ENCODE peak calls at places on chromosomes 16 and 17, in nine cellular contexts. One of them, this sample, is unnamed.

GRCh38 chr17:47299239-47299910 is 24.4 kb upstream of the EFCAB13 start:
- DNase-seq in heart left ventricle: no peak
- DNase-seq in hepatocyte: no peak
- DNase-seq in upper lobe of right lung: no peak
- DNase-seq in fibroblast of mammary gland: no peak
- DNase-seq in retinal pigment epithelial cell: no peak
- DNase-seq in AG04450: no peak
- DNase-seq in sigmoid colon: no peak
- DNase-seq in tibial nerve: no peak
- DNase-seq in this sample: no peak

GRCh38 chr16:71567931-71568330 is 9.0 kb downstream of the TAT start:
- DNase-seq in retinal pigment epithelial cell: no peak
- DNase-seq in tibial nerve: no peak
- DNase-seq in fibroblast of mammary gland: no peak
- DNase-seq in AG04450: no peak
- DNase-seq in heart left ventricle: no peak
- DNase-seq in hepatocyte: no peak
- DNase-seq in sigmoid colon: no peak
- DNase-seq in upper lobe of right lung: no peak
- DNase-seq in this sample: no peak

GRCh38 chr17:40320771-40321501 is 12.0 kb downstream of the RARA start:
- DNase-seq in AG04450: no peak
- DNase-seq in sigmoid colon: peak
- DNase-seq in heart left ventricle: peak
- DNase-seq in retinal pigment epithelial cell: no peak
- DNase-seq in tibial nerve: peak
- DNase-seq in hepatocyte: no peak
- DNase-seq in upper lobe of right lung: peak
- DNase-seq in fibroblast of mammary gland: no peak
- DNase-seq in this sample: no peak

GRCh38 chr17:42414782-42415409 is 8.2 kb downstream of the CAVIN1 start:
- DNase-seq in upper lobe of right lung: peak
- DNase-seq in hepatocyte: no peak
- DNase-seq in retinal pigment epithelial cell: no peak
- DNase-seq in heart left ventricle: peak
- DNase-seq in sigmoid colon: no peak
- DNase-seq in AG04450: no peak
- DNase-seq in tibial nerve: no peak
- DNase-seq in fibroblast of mammary gland: no peak
- DNase-seq in this sample: no peak

GRCh38 chr16:17532338-17532995 is 61.7 kb upstream of the XYLT1 start:
- DNase-seq in upper lobe of right lung: no peak
- DNase-seq in retinal pigment epithelial cell: no peak
- DNase-seq in heart left ventricle: no peak
- DNase-seq in fibroblast of mammary gland: no peak
- DNase-seq in tibial nerve: no peak
- DNase-seq in sigmoid colon: no peak
- DNase-seq in AG04450: no peak
- DNase-seq in hepatocyte: no peak
- DNase-seq in this sample: no peak

GRCh38 chr16:65522412-65522811 is 400.5 kb upstream of the CDH11 start:
- DNase-seq in hepatocyte: no peak
- DNase-seq in tibial nerve: no peak
- DNase-seq in retinal pigment epithelial cell: no peak
- DNase-seq in fibroblast of mammary gland: no peak
- DNase-seq in AG04450: no peak
- DNase-seq in heart left ventricle: no peak
- DNase-seq in sigmoid colon: no peak
- DNase-seq in upper lobe of right lung: no peak
- DNase-seq in this sample: no peak

GRCh38 chr16:56547120-56547948 is 17.5 kb upstream of the MT4 start:
- DNase-seq in tibial nerve: no peak
- DNase-seq in fibroblast of mammary gland: peak
- DNase-seq in sigmoid colon: peak
- DNase-seq in retinal pigment epithelial cell: no peak
- DNase-seq in heart left ventricle: no peak
- DNase-seq in upper lobe of right lung: no peak
- DNase-seq in AG04450: peak
- DNase-seq in hepatocyte: peak
- DNase-seq in this sample: peak

GRCh38 chr16:65783709-65784474 is 582.6 kb upstream of the CDH5 start:
- DNase-seq in fibroblast of mammary gland: no peak
- DNase-seq in AG04450: no peak
- DNase-seq in tibial nerve: no peak
- DNase-seq in retinal pigment epithelial cell: no peak
- DNase-seq in upper lobe of right lung: no peak
- DNase-seq in sigmoid colon: no peak
- DNase-seq in heart left ventricle: no peak
- DNase-seq in hepatocyte: no peak
- DNase-seq in this sample: no peak

GRCh38 chr16:28977703-28978641 is 3.4 kb downstream of the SPNS1 start:
- DNase-seq in sigmoid colon: no peak
- DNase-seq in fibroblast of mammary gland: no peak
- DNase-seq in hepatocyte: peak
- DNase-seq in AG04450: no peak
- DNase-seq in retinal pigment epithelial cell: no peak
- DNase-seq in heart left ventricle: no peak
- DNase-seq in upper lobe of right lung: no peak
- DNase-seq in tibial nerve: no peak
- DNase-seq in this sample: no peak

GRCh38 chr17:39461911-39462641 is 790 bp downstream of the CDK12 start:
- DNase-seq in upper lobe of right lung: no peak
- DNase-seq in tibial nerve: no peak
- DNase-seq in hepatocyte: no peak
- DNase-seq in fibroblast of mammary gland: peak
- DNase-seq in heart left ventricle: peak
- DNase-seq in AG04450: no peak
- DNase-seq in sigmoid colon: no peak
- DNase-seq in retinal pigment epithelial cell: no peak
- DNase-seq in this sample: no peak

GRCh38 chr16:58032710-58033293 is 7.2 kb downstream of the MMP15 start:
- DNase-seq in sigmoid colon: no peak
- DNase-seq in upper lobe of right lung: peak
- DNase-seq in fibroblast of mammary gland: no peak
- DNase-seq in tibial nerve: no peak
- DNase-seq in retinal pigment epithelial cell: no peak
- DNase-seq in AG04450: no peak
- DNase-seq in heart left ventricle: peak
- DNase-seq in hepatocyte: peak
- DNase-seq in this sample: no peak

GRCh38 chr17:44987194-44987882 is 19.2 kb upstream of the C1QL1 start:
- DNase-seq in fibroblast of mammary gland: no peak
- DNase-seq in retinal pigment epithelial cell: no peak
- DNase-seq in upper lobe of right lung: no peak
- DNase-seq in hepatocyte: no peak
- DNase-seq in heart left ventricle: no peak
- DNase-seq in tibial nerve: no peak
- DNase-seq in sigmoid colon: no peak
- DNase-seq in AG04450: no peak
- DNase-seq in this sample: no peak

GRCh38 chr17:39123627-39124026 is 27.8 kb downstream of the PLXDC1 start:
- DNase-seq in hepatocyte: no peak
- DNase-seq in retinal pigment epithelial cell: no peak
- DNase-seq in fibroblast of mammary gland: no peak
- DNase-seq in tibial nerve: no peak
- DNase-seq in upper lobe of right lung: no peak
- DNase-seq in sigmoid colon: no peak
- DNase-seq in heart left ventricle: no peak
- DNase-seq in AG04450: no peak
- DNase-seq in this sample: no peak

GRCh38 chr16:82633964-82634600 is 7.3 kb downstream of the CDH13 start:
- DNase-seq in hepatocyte: no peak
- DNase-seq in heart left ventricle: peak
- DNase-seq in AG04450: no peak
- DNase-seq in fibroblast of mammary gland: no peak
- DNase-seq in tibial nerve: no peak
- DNase-seq in retinal pigment epithelial cell: no peak
- DNase-seq in sigmoid colon: peak
- DNase-seq in upper lobe of right lung: no peak
- DNase-seq in this sample: no peak

GRCh38 chr16:90083139-90083538 is 6.0 kb upstream of the PRDM7 start:
- DNase-seq in retinal pigment epithelial cell: no peak
- DNase-seq in tibial nerve: no peak
- DNase-seq in sigmoid colon: no peak
- DNase-seq in AG04450: no peak
- DNase-seq in hepatocyte: no peak
- DNase-seq in upper lobe of right lung: no peak
- DNase-seq in heart left ventricle: no peak
- DNase-seq in fibroblast of mammary gland: no peak
- DNase-seq in this sample: no peak

GRCh38 chr17:67365762-67366192 is 600 bp downstream of the PSMD12 start:
- DNase-seq in sigmoid colon: no peak
- DNase-seq in fibroblast of mammary gland: peak
- DNase-seq in retinal pigment epithelial cell: no peak
- DNase-seq in upper lobe of right lung: no peak
- DNase-seq in tibial nerve: no peak
- DNase-seq in heart left ventricle: no peak
- DNase-seq in hepatocyte: peak
- DNase-seq in AG04450: no peak
- DNase-seq in this sample: no peak

GRCh38 chr17:21127508-21128077 is 829 bp downstream of the DHRS7B start:
- DNase-seq in heart left ventricle: no peak
- DNase-seq in upper lobe of right lung: no peak
- DNase-seq in retinal pigment epithelial cell: no peak
- DNase-seq in tibial nerve: no peak
- DNase-seq in fibroblast of mammary gland: peak
- DNase-seq in hepatocyte: no peak
- DNase-seq in AG04450: no peak
- DNase-seq in sigmoid colon: no peak
- DNase-seq in this sample: no peak

GRCh38 chr17:79830303-79830702 is 8.9 kb downstream of the CBX4 start:
- DNase-seq in tibial nerve: no peak
- DNase-seq in AG04450: no peak
- DNase-seq in hepatocyte: no peak
- DNase-seq in fibroblast of mammary gland: no peak
- DNase-seq in heart left ventricle: no peak
- DNase-seq in upper lobe of right lung: no peak
- DNase-seq in retinal pigment epithelial cell: no peak
- DNase-seq in sigmoid colon: no peak
- DNase-seq in this sample: no peak

GRCh38 chr17:17628388-17629008 is 37.0 kb upstream of the PEMT start:
- DNase-seq in upper lobe of right lung: no peak
- DNase-seq in AG04450: no peak
- DNase-seq in hepatocyte: no peak
- DNase-seq in tibial nerve: no peak
- DNase-seq in fibroblast of mammary gland: no peak
- DNase-seq in retinal pigment epithelial cell: no peak
- DNase-seq in sigmoid colon: no peak
- DNase-seq in heart left ventricle: no peak
- DNase-seq in this sample: no peak

GRCh38 chr17:39716073-39716818 is 14.1 kb downstream of the MIEN1 start:
- DNase-seq in hepatocyte: no peak
- DNase-seq in retinal pigment epithelial cell: no peak
- DNase-seq in fibroblast of mammary gland: no peak
- DNase-seq in upper lobe of right lung: no peak
- DNase-seq in sigmoid colon: no peak
- DNase-seq in heart left ventricle: peak
- DNase-seq in tibial nerve: no peak
- DNase-seq in AG04450: no peak
- DNase-seq in this sample: no peak

GRCh38 chr17:65550758-65551157 is 10.7 kb downstream of the AXIN2 start:
- DNase-seq in AG04450: no peak
- DNase-seq in retinal pigment epithelial cell: no peak
- DNase-seq in upper lobe of right lung: no peak
- DNase-seq in sigmoid colon: no peak
- DNase-seq in heart left ventricle: no peak
- DNase-seq in hepatocyte: no peak
- DNase-seq in tibial nerve: no peak
- DNase-seq in fibroblast of mammary gland: no peak
- DNase-seq in this sample: no peak

GRCh38 chr16:15739940-15740339 is 89.9 kb downstream of the NDE1 start:
- DNase-seq in fibroblast of mammary gland: no peak
- DNase-seq in hepatocyte: no peak
- DNase-seq in upper lobe of right lung: no peak
- DNase-seq in tibial nerve: no peak
- DNase-seq in AG04450: no peak
- DNase-seq in heart left ventricle: no peak
- DNase-seq in retinal pigment epithelial cell: no peak
- DNase-seq in sigmoid colon: no peak
- DNase-seq in this sample: no peak

DNA sequence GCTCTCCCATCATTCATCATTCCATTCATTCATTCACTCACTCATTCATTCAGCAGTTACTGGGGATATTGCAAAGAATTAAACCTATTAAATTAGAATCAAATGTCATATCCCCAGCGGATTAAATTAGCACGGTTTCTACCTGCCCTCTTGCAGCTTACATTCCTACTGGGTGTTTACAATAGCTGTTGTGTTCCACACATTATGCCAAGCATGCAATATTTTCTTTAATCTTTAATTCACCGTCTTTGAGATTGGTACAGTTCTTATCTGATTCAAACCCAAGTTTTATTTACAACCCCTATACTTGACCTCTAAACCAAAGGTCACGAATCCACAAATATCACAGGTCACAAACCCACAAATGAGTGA is 727 bp upstream of the USP31 start:
- DNase-seq in retinal pigment epithelial cell: no peak
- DNase-seq in fibroblast of mammary gland: no peak
- DNase-seq in AG04450: no peak
- DNase-seq in sigmoid colon: no peak
- DNase-seq in heart left ventricle: no peak
- DNase-seq in hepatocyte: no peak
- DNase-seq in upper lobe of right lung: no peak
- DNase-seq in tibial nerve: no peak
- DNase-seq in this sample: no peak
- H3K4me3 ChIP-seq in retinal pigment epithelial cell: peak
- H3K4me3 ChIP-seq in fibroblast of mammary gland: peak
- H3K4me3 ChIP-seq in AG04450: peak
- H3K4me3 ChIP-seq in sigmoid colon: peak
- H3K4me3 ChIP-seq in heart left ventricle: peak
- H3K4me3 ChIP-seq in hepatocyte: peak
- H3K4me3 ChIP-seq in upper lobe of right lung: peak
- H3K4me3 ChIP-seq in tibial nerve: peak
- H3K4me3 ChIP-seq in this sample: peak

GRCh38 chr16:14489460-14489859 is 140.6 kb downstream of the PARN start:
- DNase-seq in AG04450: no peak
- DNase-seq in hepatocyte: peak
- DNase-seq in tibial nerve: no peak
- DNase-seq in fibroblast of mammary gland: no peak
- DNase-seq in upper lobe of right lung: no peak
- DNase-seq in sigmoid colon: no peak
- DNase-seq in heart left ventricle: no peak
- DNase-seq in retinal pigment epithelial cell: no peak
- DNase-seq in this sample: peak
- TF ChIP-seq CTCF in AG04450: peak
- TF ChIP-seq CTCF in hepatocyte: no peak
- TF ChIP-seq CTCF in tibial nerve: no peak
- TF ChIP-seq CTCF in fibroblast of mammary gland: peak
- TF ChIP-seq CTCF in upper lobe of right lung: no peak
- TF ChIP-seq CTCF in sigmoid colon: no peak
- TF ChIP-seq CTCF in heart left ventricle: no peak
- TF ChIP-seq CTCF in retinal pigment epithelial cell: peak
- TF ChIP-seq CTCF in this sample: peak

GRCh38 chr17:63295839-63296590 is 150.1 kb downstream of the CYB561 start:
- DNase-seq in fibroblast of mammary gland: no peak
- DNase-seq in tibial nerve: no peak
- DNase-seq in AG04450: no peak
- DNase-seq in upper lobe of right lung: no peak
- DNase-seq in retinal pigment epithelial cell: no peak
- DNase-seq in hepatocyte: no peak
- DNase-seq in sigmoid colon: no peak
- DNase-seq in heart left ventricle: no peak
- DNase-seq in this sample: no peak
- H3K4me3 ChIP-seq in fibroblast of mammary gland: no peak
- H3K4me3 ChIP-seq in tibial nerve: no peak
- H3K4me3 ChIP-seq in AG04450: no peak
- H3K4me3 ChIP-seq in upper lobe of right lung: no peak
- H3K4me3 ChIP-seq in retinal pigment epithelial cell: no peak
- H3K4me3 ChIP-seq in hepatocyte: no peak
- H3K4me3 ChIP-seq in sigmoid colon: no peak
- H3K4me3 ChIP-seq in heart left ventricle: no peak
- H3K4me3 ChIP-seq in this sample: no peak

GRCh38 chr16:2854700-2855309 is 3.2 kb downstream of the PRSS22 start:
- DNase-seq in sigmoid colon: no peak
- DNase-seq in AG04450: no peak
- DNase-seq in heart left ventricle: no peak
- DNase-seq in fibroblast of mammary gland: peak
- DNase-seq in retinal pigment epithelial cell: no peak
- DNase-seq in tibial nerve: no peak
- DNase-seq in hepatocyte: no peak
- DNase-seq in upper lobe of right lung: no peak
- DNase-seq in this sample: no peak
- TF ChIP-seq CTCF in sigmoid colon: no peak
- TF ChIP-seq CTCF in AG04450: peak
- TF ChIP-seq CTCF in heart left ventricle: peak
- TF ChIP-seq CTCF in fibroblast of mammary gland: peak
- TF ChIP-seq CTCF in retinal pigment epithelial cell: peak
- TF ChIP-seq CTCF in tibial nerve: peak
- TF ChIP-seq CTCF in hepatocyte: peak
- TF ChIP-seq CTCF in upper lobe of right lung: peak
- TF ChIP-seq CTCF in this sample: peak

This sample was measured in kidney epithelial cell.